ENCODE peak calls at places on chromosome X, in six cellular contexts. O, V, L, N, Z and G are unnamed samples.
A peak's percentile ranks its signal among the peaks of the same experiment; 100 is the strongest.

GRCh38 chrX:15384304-15384703 is at the start of gene VEGFD:
- DNase-seq in L (no peak), N (no peak), V (peak; percentile 71), O (no peak), Z (no peak), G (no peak)

GRCh38 chrX:72620550-72621145 is 48.0 kb upstream of the HDAC8 start:
- DNase-seq in L (no peak), V (peak; percentile 89), O (no peak), N (peak; percentile 81), Z (peak; percentile 84), G (no peak)

GRCh38 chrX:6228720-6229119 is at the start of gene NLGN4X:
- DNase-seq in Z (no peak), V (no peak), O (peak; percentile 7), L (no peak), N (no peak), G (no peak)

GRCh38 chrX:143081231-143081630 is 55.5 kb downstream of the SPANXN4 start:
- DNase-seq in Z (no peak), L (no peak), O (no peak), N (no peak), V (no peak), G (no peak)

GRCh38 chrX:989959-990510 is 222.4 kb downstream of the CRLF2 start:
- DNase-seq in L (no peak), Z (peak; percentile 83), V (peak; percentile 68), N (peak; percentile 87), O (peak; percentile 54), G (peak; percentile 30)

GRCh38 chrX:319579-320125 is 1.1 kb upstream of the GTPBP6 start:
- DNase-seq in Z (no peak), L (no peak), N (no peak), O (no peak), V (no peak), G (peak; percentile 75)

GRCh38 chrX:108091878-108092291 is 307 bp downstream of the ATG4A start:
- DNase-seq in O (no peak), N (no peak), V (no peak), Z (no peak), L (peak; percentile 1), G (no peak)

GRCh38 chrX:85922821-85923220 is 124.5 kb downstream of the CHM start:
- DNase-seq in N (no peak), Z (peak; percentile 74), V (peak; percentile 53), L (no peak), O (no peak), G (no peak)

GRCh38 chrX:73068467-73069364 is 10.6 kb downstream of the PABPC1L2A start:
- DNase-seq in L (no peak), O (no peak), N (no peak), V (no peak), Z (no peak), G (no peak)

GRCh38 chrX:2677764-2678163 is 13.3 kb upstream of the CD99 start:
- DNase-seq in N (peak; percentile 82), Z (peak; percentile 94), V (peak; percentile 98), O (no peak), L (no peak), G (peak; percentile 71)

GRCh38 chrX:72255445-72255844 is 16.6 kb upstream of the ERCC6L start:
- DNase-seq in L (no peak), N (no peak), Z (no peak), V (no peak), O (peak; percentile 94), G (peak; percentile 78)

GRCh38 chrX:122835886-122836285 is 348.2 kb upstream of the GRIA3 start:
- DNase-seq in O (no peak), L (no peak), Z (no peak), V (no peak), N (no peak), G (no peak)

GRCh38 chrX:11423362-11423818 is 130.2 kb downstream of the AMELX start:
- DNase-seq in N (no peak), Z (no peak), V (peak; percentile 69), O (no peak), L (no peak), G (no peak)

GRCh38 chrX:8841911-8842310 is 40.7 kb upstream of the FAM9A start:
- DNase-seq in Z (no peak), L (no peak), N (no peak), V (no peak), O (no peak), G (no peak)

GRCh38 chrX:112946227-112946626 is 105.6 kb upstream of the AMOT start:
- DNase-seq in V (no peak), Z (no peak), L (no peak), N (no peak), O (no peak), G (no peak)

GRCh38 chrX:124217289-124218251 is 114.9 kb upstream of the TEX13D start:
- DNase-seq in L (peak; percentile 3), O (peak; percentile 74), V (peak; percentile 10), Z (no peak), N (no peak), G (no peak)

GRCh38 chrX:85359051-85359450 is 20.4 kb downstream of the POF1B start:
- DNase-seq in V (no peak), L (no peak), O (no peak), N (no peak), Z (no peak), G (no peak)

GRCh38 chrX:39324233-39324632 is 523.0 kb downstream of the MID1IP1 start:
- DNase-seq in V (no peak), Z (no peak), L (no peak), N (no peak), O (no peak), G (no peak)

GRCh38 chrX:9595131-9595530 is 130.3 kb downstream of the TBL1X start:
- DNase-seq in L (no peak), V (peak; percentile 31), Z (peak; percentile 26), O (no peak), N (no peak), G (no peak)

GRCh38 chrX:41442824-41443560 is 4.2 kb upstream of the NYX start:
- DNase-seq in V (no peak), L (no peak), O (no peak), Z (no peak), N (no peak), G (no peak)

GRCh38 chrX:152573866-152574265 is 63.8 kb upstream of the GABRQ start:
- DNase-seq in O (no peak), N (no peak), Z (no peak), L (no peak), V (no peak), G (no peak)